ENCODE peak calls at places on chromosome 3, in nine cellular contexts. A is chondrocyte, W is bronchial epithelial cell, P is fibroblast of mammary gland, V is GM13976, F is spleen, S is endodermal cell, B is GM23338, G is choroid plexus epithelial cell. N is an unnamed sample.

GRCh38 chr3:47877288-47877687 is 74.3 kb downstream of the DHX30 start:
- DNase-seq in A (no peak), W (peak; percentile 25), P (peak; percentile 47), V (no peak), F (no peak), S (peak; percentile 19), B (no peak), G (peak; percentile 24), N (no peak)

GRCh38 chr3:44576661-44577060 is 8.1 kb upstream of the ZNF660 start:
- DNase-seq in A (no peak), W (no peak), P (no peak), V (no peak), F (no peak), S (no peak), B (no peak), G (no peak), N (no peak)

GRCh38 chr3:30805695-30806094 is 88.8 kb downstream of the GADL1 start:
- DNase-seq in A (no peak), W (no peak), P (no peak), V (no peak), F (no peak), S (no peak), B (no peak), G (no peak), N (no peak)

GRCh38 chr3:140152851-140153640 is 218.1 kb downstream of the CLSTN2 start:
- DNase-seq in A (no peak), W (no peak), P (no peak), V (no peak), F (no peak), S (no peak), B (no peak), G (no peak), N (no peak)

GRCh38 chr3:124168271-124168670 is 176.3 kb upstream of the ROPN1 start:
- DNase-seq in A (no peak), W (peak; percentile 9), P (peak; percentile 60), V (no peak), F (no peak), S (no peak), B (no peak), G (peak; percentile 2), N (no peak)

GRCh38 chr3:39668420-39668819 is 141.0 kb upstream of the MYRIP start:
- DNase-seq in A (no peak), W (peak; percentile 59), P (peak; percentile 72), V (no peak), F (no peak), S (peak; percentile 49), B (peak; percentile 80), G (peak; percentile 80), N (no peak)

GRCh38 chr3:115834068-115834467 is 210.8 kb downstream of the GAP43 start:
- DNase-seq in A (no peak), W (peak; percentile 79), P (peak; percentile 81), V (no peak), F (no peak), S (no peak), B (no peak), G (peak; percentile 92), N (no peak)

GRCh38 chr3:54954019-54954418 is 26.2 kb upstream of the LRTM1 start:
- DNase-seq in A (no peak), W (peak; percentile 43), P (peak; percentile 85), V (no peak), F (no peak), S (peak; percentile 78), B (peak; percentile 38), G (peak; percentile 80), N (no peak)

GRCh38 chr3:16658004-16658932 is 53.0 kb upstream of the DAZL start:
- DNase-seq in A (no peak), W (no peak), P (peak; percentile 13), V (no peak), F (no peak), S (peak; percentile 84), B (peak; percentile 69), G (peak; percentile 41), N (no peak)
- TF ChIP-seq CTCF in A (peak; percentile 31), W (no peak), P (no peak), V (no peak), F (no peak), S (peak; percentile 71), B (peak; percentile 36), G (peak; percentile 59), N (no peak)

GRCh38 chr3:150761831-150762661 is 923 bp downstream of the SIAH2 start:
- DNase-seq in A (no peak), W (peak; percentile 58), P (peak; percentile 67), V (no peak), F (peak; percentile 91), S (peak; percentile 79), B (peak; percentile 81), G (peak; percentile 49), N (peak; percentile 43)

GRCh38 chr3:150762662-150763121 is 277 bp downstream of the SIAH2 start:
- DNase-seq in A (no peak), W (no peak), P (no peak), V (no peak), F (no peak), S (no peak), B (no peak), G (no peak), N (no peak)

GRCh38 chr3:150764607-150765366 is 1.8 kb upstream of the SIAH2 start:
- DNase-seq in A (no peak), W (no peak), P (no peak), V (no peak), F (no peak), S (no peak), B (no peak), G (no peak), N (no peak)

GRCh38 chr3:150763122-150763840 is at the start of gene SIAH2:
- DNase-seq in A (peak; percentile 94), W (peak; percentile 92), P (peak; percentile 91), V (peak; percentile 92), F (peak; percentile 99), S (peak; percentile 92), B (peak; percentile 83), G (peak; percentile 93), N (peak; percentile 75)

DNA sequence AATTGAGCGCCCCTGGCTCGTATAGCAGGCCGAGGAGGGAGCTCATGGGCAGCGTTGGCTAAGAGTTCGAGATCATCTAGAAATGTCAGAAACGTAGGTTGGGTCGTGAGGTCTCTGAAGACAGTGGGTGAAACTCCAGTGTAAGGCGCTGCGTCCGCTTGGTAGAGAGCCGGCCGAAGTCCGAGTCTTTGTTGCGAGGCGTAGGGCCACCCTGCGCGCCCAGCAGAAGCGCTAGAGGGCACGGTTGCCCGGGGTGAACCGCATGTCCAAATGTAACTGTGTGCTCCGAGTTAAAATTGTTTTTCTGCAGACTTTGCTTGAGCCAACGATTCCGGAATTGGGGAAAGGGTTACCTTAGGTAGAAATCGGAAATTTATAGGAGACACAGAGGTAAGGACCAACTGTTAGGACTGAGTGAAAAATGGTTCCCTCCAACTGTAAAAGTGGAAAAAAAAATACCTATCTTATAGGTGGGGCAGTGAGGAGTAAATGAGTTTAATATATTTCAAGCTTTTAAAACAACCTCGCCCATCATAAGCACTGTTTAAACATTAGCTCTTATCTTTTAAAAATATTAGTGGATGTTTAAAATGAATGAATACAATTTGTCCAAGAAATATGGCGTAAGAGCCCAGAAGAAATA is 993 bp upstream of the SIAH2 start:
- DNase-seq in A (no peak), W (peak; percentile 39), P (peak; percentile 51), V (peak; percentile 63), F (peak; percentile 93), S (peak; percentile 85), B (peak; percentile 61), G (no peak), N (peak; percentile 35)
- TF ChIP-seq CTCF in A (peak; percentile 77), W (peak; percentile 74), P (peak; percentile 49), V (peak; percentile 51), F (peak; percentile 24), S (peak; percentile 66), B (peak; percentile 49), G (peak; percentile 58), N (no peak)

DNA sequence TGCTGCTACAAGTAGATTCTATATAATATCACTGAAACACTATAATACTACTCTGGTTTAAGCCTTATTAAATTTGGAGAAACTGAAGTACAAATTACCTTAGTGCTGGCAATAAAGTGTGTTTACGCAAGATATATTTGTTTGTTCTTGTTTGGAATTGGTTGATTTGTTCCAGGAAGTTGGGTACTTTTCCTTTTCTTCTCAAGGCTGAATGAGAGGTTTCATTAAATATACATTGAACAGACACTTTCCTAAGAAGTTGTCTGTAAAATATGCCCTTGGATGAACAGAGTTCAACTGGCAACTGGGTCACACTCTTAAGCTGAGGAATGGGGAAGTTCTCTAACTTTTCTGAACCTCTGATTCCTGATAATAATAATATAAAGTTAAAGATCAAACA is 542.1 kb upstream of the NAALADL2 start:
- DNase-seq in A (no peak), W (no peak), P (no peak), V (no peak), F (no peak), S (no peak), B (no peak), G (no peak), N (no peak)
- TF ChIP-seq CTCF in A (no peak), W (no peak), P (no peak), V (no peak), F (no peak), S (no peak), B (no peak), G (no peak), N (no peak)

GRCh38 chr3:149373235-149374125 is 4.0 kb downstream of the TM4SF1 start:
- DNase-seq in A (no peak), W (peak; percentile 96), P (peak; percentile 94), V (no peak), F (no peak), S (no peak), B (no peak), G (peak; percentile 87), N (no peak)

GRCh38 chr3:149368850-149369497 is 8.5 kb downstream of the TM4SF1 start:
- DNase-seq in A (no peak), W (no peak), P (no peak), V (no peak), F (no peak), S (no peak), B (no peak), G (no peak), N (no peak)

GRCh38 chr3:149369991-149370866 is 7.2 kb downstream of the TM4SF1 start:
- DNase-seq in A (no peak), W (peak; percentile 42), P (no peak), V (no peak), F (no peak), S (no peak), B (peak; percentile 60), G (no peak), N (no peak)

GRCh38 chr3:149371723-149372114 is 5.7 kb downstream of the TM4SF1 start:
- DNase-seq in A (no peak), W (no peak), P (no peak), V (no peak), F (no peak), S (no peak), B (no peak), G (no peak), N (no peak)

DNA sequence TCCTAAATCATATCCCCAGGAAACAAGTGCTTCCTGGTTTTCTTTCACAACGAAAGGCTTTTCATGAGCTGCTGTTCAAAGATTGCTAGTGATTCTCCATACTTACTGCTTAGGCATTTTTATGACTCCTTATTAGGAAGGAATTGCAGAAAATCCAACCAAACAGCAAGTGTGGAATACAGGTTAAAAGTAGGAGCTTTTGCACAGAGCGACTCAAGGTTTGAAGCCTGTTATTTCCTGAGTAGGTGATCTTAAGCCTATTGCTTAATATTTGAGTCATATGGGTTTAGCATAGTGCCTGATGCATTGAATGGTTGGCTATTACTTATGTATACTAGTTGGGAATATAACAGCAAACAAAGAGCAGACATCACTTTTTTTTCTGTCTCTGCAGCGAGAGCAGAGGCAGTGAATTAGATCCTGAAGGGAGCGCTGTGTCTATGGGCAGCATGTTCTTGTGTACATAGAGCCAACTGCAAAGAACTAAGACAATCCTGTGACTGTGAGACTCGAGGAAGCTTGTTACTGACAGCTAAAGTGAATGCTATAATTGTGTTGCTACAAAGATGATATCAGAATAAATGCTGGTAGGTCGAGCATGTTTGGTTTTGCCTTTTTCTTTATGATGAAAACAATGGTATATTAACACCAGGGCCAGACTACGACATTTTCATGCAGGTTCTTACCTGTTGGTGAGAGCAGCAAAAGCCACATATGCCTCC is 6.3 kb downstream of the TM4SF1 start:
- DNase-seq in A (no peak), W (peak; percentile 90), P (peak; percentile 69), V (no peak), F (no peak), S (no peak), B (peak; percentile 33), G (peak; percentile 64), N (no peak)
- TF ChIP-seq CTCF in A (no peak), W (peak; percentile 47), P (no peak), V (no peak), F (no peak), S (peak; percentile 31), B (peak; percentile 50), G (peak; percentile 15), N (no peak)

N was measured in omental fat pad.